ENCODE peak calls at places on chromosomes 4 and X, in seven cellular contexts. K is HCEC 1CT; Z is GM03348; Q is prostate gland; T is stimulated activated CD8-positive, alpha-beta memory T cell treated with anti-CD3 and anti-CD28 coated beads, Interleukin-15, amount 100 ng/mL, for 48 hours; E is posterior cingulate gyrus; F is Panc1. W is an unnamed sample.

GRCh38 chr4:15007201-15007600 is 4.9 kb downstream of the CPEB2 start:
- DNase-seq in K (no peak), Z (no peak), Q (no peak), T (no peak), E (no peak), F (no peak), W (no peak)

GRCh38 chr4:133565379-133565778 is 416.3 kb downstream of the PCDH10 start:
- DNase-seq in K (peak; percentile 61), Z (no peak), Q (no peak), T (no peak), E (no peak), F (no peak), W (no peak)

GRCh38 chrX:8591526-8591925 is 126.9 kb downstream of the VCX3B start:
- DNase-seq in K (no peak), Z (no peak), Q (no peak), T (no peak), E (no peak), F (no peak), W (no peak)

GRCh38 chrX:47179928-47180255 is 13.7 kb upstream of the UBA1 start:
- DNase-seq in K (no peak), Z (no peak), Q (no peak), T (no peak), E (no peak), F (no peak), W (no peak)

GRCh38 chr4:73836373-73837269 is at the start of gene CXCL6:
- DNase-seq in K (peak; percentile 20), Z (peak; percentile 56), Q (peak; percentile 28), T (no peak), E (no peak), F (no peak), W (no peak)

GRCh38 chrX:44669626-44670025 is 127.0 kb upstream of the FUNDC1 start:
- DNase-seq in K (peak; percentile 2), Z (no peak), Q (no peak), T (no peak), E (no peak), F (no peak), W (no peak)

GRCh38 chrX:103329991-103330390 is at the start of gene TCEAL7:
- DNase-seq in K (peak; percentile 35), Z (peak; percentile 17), Q (no peak), T (no peak), E (peak; percentile 44), F (no peak), W (no peak)

GRCh38 chr4:105765690-105766407 is 57.3 kb downstream of the GSTCD start:
- DNase-seq in K (peak; percentile 77), Z (peak; percentile 52), Q (no peak), T (no peak), E (no peak), F (no peak), W (peak; percentile 42)

GRCh38 chrX:47198687-47199080 is 5.1 kb downstream of the UBA1 start:
- DNase-seq in K (no peak), Z (no peak), Q (no peak), T (no peak), E (no peak), F (no peak), W (no peak)

GRCh38 chrX:101208152-101208905 is 11.3 kb upstream of the DRP2 start:
- DNase-seq in K (no peak), Z (no peak), Q (no peak), T (no peak), E (no peak), F (no peak), W (no peak)

GRCh38 chr4:159191989-159192388 is 89.1 kb downstream of the RAPGEF2 start:
- DNase-seq in K (peak; percentile 71), Z (peak; percentile 35), Q (no peak), T (no peak), E (no peak), F (no peak), W (no peak)

GRCh38 chr4:15320116-15320515 is 107.7 kb upstream of the C1QTNF7 start:
- DNase-seq in K (no peak), Z (no peak), Q (no peak), T (no peak), E (no peak), F (no peak), W (no peak)

GRCh38 chr4:113496698-113497097 is 264.8 kb downstream of the CAMK2D start:
- DNase-seq in K (no peak), Z (no peak), Q (no peak), T (no peak), E (no peak), F (no peak), W (no peak)

GRCh38 chr4:38739438-38739837 is 43.4 kb downstream of the TLR10 start:
- DNase-seq in K (no peak), Z (no peak), Q (no peak), T (no peak), E (no peak), F (no peak), W (no peak)

GRCh38 chr4:85500110-85500867 is 25.3 kb downstream of the ARHGAP24 start:
- DNase-seq in K (peak; percentile 75), Z (no peak), Q (no peak), T (no peak), E (no peak), F (no peak), W (no peak)

GRCh38 chr4:81030617-81031388 is at the start of gene BMP3:
- DNase-seq in K (no peak), Z (peak; percentile 33), Q (peak; percentile 10), T (no peak), E (no peak), F (no peak), W (no peak)

GRCh38 chrX:11137543-11138139 is 26.5 kb downstream of the HCCS start:
- DNase-seq in K (peak; percentile 2), Z (peak; percentile 23), Q (peak; percentile 11), T (no peak), E (no peak), F (no peak), W (no peak)

GRCh38 chr4:72094054-72094780 is 62.4 kb downstream of the NPFFR2 start:
- DNase-seq in K (no peak), Z (no peak), Q (no peak), T (no peak), E (no peak), F (no peak), W (no peak)

GRCh38 chr4:41505161-41505653 is 32.8 kb upstream of the LIMCH1 start:
- DNase-seq in K (peak; percentile 18), Z (peak; percentile 38), Q (no peak), T (no peak), E (no peak), F (no peak), W (no peak)

GRCh38 chr4:51943221-51943620 is 76.9 kb downstream of the LRRC66 start:
- DNase-seq in K (no peak), Z (peak; percentile 57), Q (no peak), T (no peak), E (no peak), F (no peak), W (no peak)

GRCh38 chr4:169120624-169121023 is 110.6 kb upstream of the CBR4 start:
- DNase-seq in K (no peak), Z (no peak), Q (no peak), T (no peak), E (no peak), F (no peak), W (no peak)

GRCh38 chr4:141802324-141802723 is 165.9 kb downstream of the IL15 start:
- DNase-seq in K (peak; percentile 72), Z (peak; percentile 64), Q (no peak), T (no peak), E (no peak), F (no peak), W (peak; percentile 52)

GRCh38 chrX:115559672-115560071 is 1.3 kb upstream of the PLS3 start:
- DNase-seq in K (no peak), Z (no peak), Q (no peak), T (no peak), E (no peak), F (no peak), W (no peak)

GRCh38 chr4:136281307-136281706 is 1251.0 kb downstream of the PCDH18 start:
- DNase-seq in K (no peak), Z (no peak), Q (no peak), T (no peak), E (no peak), F (no peak), W (no peak)

GRCh38 chr4:112069110-112069509 is 76.1 kb upstream of the FAM241A start:
- DNase-seq in K (peak; percentile 8), Z (peak; percentile 12), Q (no peak), T (no peak), E (no peak), F (no peak), W (no peak)

GRCh38 chr4:165293927-165294649 is 33.4 kb upstream of the MSMO1 start:
- DNase-seq in K (no peak), Z (no peak), Q (no peak), T (no peak), E (no peak), F (no peak), W (no peak)

GRCh38 chr4:1406416-1406945 is at the start of gene NKX1-1:
- DNase-seq in K (no peak), Z (peak; percentile 7), Q (peak; percentile 3), T (no peak), E (peak; percentile 11), F (no peak), W (no peak)

GRCh38 chrX:130028196-130028595 is 45.8 kb downstream of the BCORL1 start:
- DNase-seq in K (peak; percentile 12), Z (peak; percentile 67), Q (peak; percentile 5), T (peak; percentile 7), E (no peak), F (peak; percentile 13), W (no peak)

GRCh38 chr4:105472871-105473339 is 957 bp downstream of the PPA2 start:
- DNase-seq in K (no peak), Z (no peak), Q (no peak), T (no peak), E (no peak), F (no peak), W (no peak)

GRCh38 chr4:87270144-87270543 is 49.7 kb upstream of the KLHL8 start:
- DNase-seq in K (peak; percentile 34), Z (peak; percentile 52), Q (peak; percentile 24), T (no peak), E (no peak), F (no peak), W (no peak)